ENCODE peak calls at places on chromosomes 6 and 20, in four cellular contexts. One of them, this sample, is unnamed.

GRCh38 chr20:44204156-44204831 is 6.3 kb downstream of the OSER1 start:
- DNase-seq in stimulated activated CD4-positive, alpha-beta T cell treated with anti-CD3 and anti-CD28 coated beads, Interleukin-2, amount 100 ng/mL, for 48 hours: no peak
- DNase-seq in nephron progenitor cell: no peak
- DNase-seq in MCF 10A: peak; percentile 88
- DNase-seq in this sample: no peak

GRCh38 chr20:64158346-64159285 is 5.6 kb upstream of the MYT1 start:
- DNase-seq in stimulated activated CD4-positive, alpha-beta T cell treated with anti-CD3 and anti-CD28 coated beads, Interleukin-2, amount 100 ng/mL, for 48 hours: no peak
- DNase-seq in nephron progenitor cell: no peak
- DNase-seq in MCF 10A: no peak
- DNase-seq in this sample: no peak

GRCh38 chr6:19860235-19860877 is 23.2 kb downstream of the ID4 start:
- DNase-seq in stimulated activated CD4-positive, alpha-beta T cell treated with anti-CD3 and anti-CD28 coated beads, Interleukin-2, amount 100 ng/mL, for 48 hours: no peak
- DNase-seq in nephron progenitor cell: no peak
- DNase-seq in MCF 10A: no peak
- DNase-seq in this sample: no peak

GRCh38 chr6:77466055-77467028 is 3.1 kb upstream of the HTR1B start:
- DNase-seq in stimulated activated CD4-positive, alpha-beta T cell treated with anti-CD3 and anti-CD28 coated beads, Interleukin-2, amount 100 ng/mL, for 48 hours: no peak
- DNase-seq in nephron progenitor cell: peak; percentile 65
- DNase-seq in MCF 10A: peak; percentile 76
- DNase-seq in this sample: no peak

GRCh38 chr20:17430515-17430914 is 100.7 kb downstream of the BFSP1 start:
- DNase-seq in stimulated activated CD4-positive, alpha-beta T cell treated with anti-CD3 and anti-CD28 coated beads, Interleukin-2, amount 100 ng/mL, for 48 hours: no peak
- DNase-seq in nephron progenitor cell: no peak
- DNase-seq in MCF 10A: no peak
- DNase-seq in this sample: no peak

GRCh38 chr20:35005463-35005961 is 49.8 kb downstream of the MYH7B start:
- DNase-seq in stimulated activated CD4-positive, alpha-beta T cell treated with anti-CD3 and anti-CD28 coated beads, Interleukin-2, amount 100 ng/mL, for 48 hours: no peak
- DNase-seq in nephron progenitor cell: no peak
- DNase-seq in MCF 10A: no peak
- DNase-seq in this sample: no peak

GRCh38 chr20:41173791-41174341 is 36.5 kb downstream of the PLCG1 start:
- DNase-seq in stimulated activated CD4-positive, alpha-beta T cell treated with anti-CD3 and anti-CD28 coated beads, Interleukin-2, amount 100 ng/mL, for 48 hours: no peak
- DNase-seq in nephron progenitor cell: no peak
- DNase-seq in MCF 10A: no peak
- DNase-seq in this sample: no peak

GRCh38 chr6:154536922-154537449 is 26.5 kb upstream of the CNKSR3 start:
- DNase-seq in stimulated activated CD4-positive, alpha-beta T cell treated with anti-CD3 and anti-CD28 coated beads, Interleukin-2, amount 100 ng/mL, for 48 hours: no peak
- DNase-seq in nephron progenitor cell: no peak
- DNase-seq in MCF 10A: no peak
- DNase-seq in this sample: no peak

GRCh38 chr20:53824779-53825178 is 231.1 kb upstream of the ZNF217 start:
- DNase-seq in stimulated activated CD4-positive, alpha-beta T cell treated with anti-CD3 and anti-CD28 coated beads, Interleukin-2, amount 100 ng/mL, for 48 hours: no peak
- DNase-seq in nephron progenitor cell: no peak
- DNase-seq in MCF 10A: no peak
- DNase-seq in this sample: no peak

GRCh38 chr6:11307226-11307625 is 74.8 kb upstream of the NEDD9 start:
- DNase-seq in stimulated activated CD4-positive, alpha-beta T cell treated with anti-CD3 and anti-CD28 coated beads, Interleukin-2, amount 100 ng/mL, for 48 hours: no peak
- DNase-seq in nephron progenitor cell: no peak
- DNase-seq in MCF 10A: no peak
- DNase-seq in this sample: no peak

GRCh38 chr6:56749632-56750151 is 107.0 kb upstream of the DST start:
- DNase-seq in stimulated activated CD4-positive, alpha-beta T cell treated with anti-CD3 and anti-CD28 coated beads, Interleukin-2, amount 100 ng/mL, for 48 hours: no peak
- DNase-seq in nephron progenitor cell: no peak
- DNase-seq in MCF 10A: peak; percentile 88
- DNase-seq in this sample: no peak